ENCODE peak calls at places on chromosomes 7 and 10, in four cellular contexts. T is GM12878, I is HepG2, V is K562. F is an unnamed sample.

GRCh38 chr7:30694218-30694745 is 12.0 kb upstream of the CRHR2 start:
- DNase-seq in T (no peak), I (peak), V (no peak), F (no peak)

GRCh38 chr10:102408728-102409603 is 9.6 kb downstream of the PSD start:
- DNase-seq in T (no peak), I (no peak), V (peak), F (peak)

GRCh38 chr7:36159618-36160017 is 6.6 kb downstream of the EEPD1 start:
- DNase-seq in T (no peak), I (no peak), V (no peak), F (no peak)

GRCh38 chr10:29389493-29389892 is 100.6 kb downstream of the LYZL1 start:
- DNase-seq in T (no peak), I (no peak), V (no peak), F (no peak)

GRCh38 chr7:45021604-45022296 is 21.7 kb downstream of the CCM2 start:
- DNase-seq in T (peak), I (no peak), V (no peak), F (no peak)

GRCh38 chr10:6843477-6843876 is 263.4 kb upstream of the PRKCQ start:
- DNase-seq in T (peak), I (no peak), V (no peak), F (no peak)

GRCh38 chr10:97771055-97771811 is 566 bp downstream of the SFRP5 start:
- DNase-seq in T (no peak), I (no peak), V (no peak), F (peak)

GRCh38 chr10:26689394-26689793 is 8.1 kb upstream of the PDSS1 start:
- DNase-seq in T (no peak), I (no peak), V (no peak), F (no peak)

GRCh38 chr7:47303014-47303694 is 278.8 kb downstream of the TNS3 start:
- DNase-seq in T (no peak), I (no peak), V (no peak), F (no peak)

GRCh38 chr7:6307762-6308161 is 35.3 kb upstream of the CYTH3 start:
- DNase-seq in T (no peak), I (peak), V (no peak), F (no peak)

GRCh38 chr7:91424372-91424771 is 160.1 kb downstream of the FZD1 start:
- DNase-seq in T (no peak), I (peak), V (no peak), F (peak)

GRCh38 chr7:43244232-43244631 is 131.8 kb downstream of the HECW1 start:
- DNase-seq in T (no peak), I (no peak), V (no peak), F (no peak)

GRCh38 chr7:128121731-128122576 is 90.7 kb upstream of the LRRC4 start:
- DNase-seq in T (no peak), I (no peak), V (no peak), F (no peak)

GRCh38 chr7:154909241-154910105 is 93.5 kb downstream of the PAXIP1 start:
- DNase-seq in T (no peak), I (no peak), V (no peak), F (no peak)

GRCh38 chr7:157009778-157010587 is 480 bp downstream of the MNX1 start:
- DNase-seq in T (no peak), I (no peak), V (peak), F (no peak)

GRCh38 chr10:110534571-110534970 is 32.9 kb upstream of the SMC3 start:
- DNase-seq in T (no peak), I (no peak), V (no peak), F (no peak)

GRCh38 chr10:110535958-110536891 is 31.3 kb upstream of the SMC3 start:
- DNase-seq in T (peak), I (peak), V (no peak), F (peak)

GRCh38 chr10:110530131-110530831 is 32.6 kb downstream of the DUSP5 start:
- DNase-seq in T (no peak), I (peak), V (no peak), F (peak)

GRCh38 chr10:110531687-110532086 is 34.0 kb downstream of the DUSP5 start:
- DNase-seq in T (no peak), I (no peak), V (no peak), F (no peak)

DNA sequence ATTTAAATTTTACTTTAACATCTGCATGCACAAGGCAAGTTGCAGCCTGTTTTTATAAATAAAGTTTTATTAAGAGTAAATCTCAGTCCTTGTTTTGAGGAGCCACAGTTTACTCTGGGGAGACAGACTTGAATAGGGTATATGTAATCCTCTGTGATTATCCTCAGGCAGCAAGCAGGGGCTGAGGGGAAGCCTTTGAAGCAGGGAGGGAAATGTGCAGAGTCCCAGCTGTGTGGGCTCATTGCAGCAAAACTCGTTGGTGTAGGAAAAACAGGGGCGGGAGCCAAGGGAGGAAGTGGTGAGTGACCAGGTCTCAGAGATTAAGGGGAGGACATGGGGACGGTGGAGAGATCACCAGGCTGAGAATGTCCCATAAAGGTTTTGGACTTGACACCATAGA is 34.3 kb upstream of the SMC3 start:
- DNase-seq in T (no peak), I (no peak), V (no peak), F (no peak)
- TF ChIP-seq ETV6 in T (no peak), I (no peak), V (no peak), F (no peak)

GRCh38 chr7:32089256-32089655 is 19.0 kb upstream of the PDE1C start:
- DNase-seq in T (no peak), I (no peak), V (no peak), F (no peak)
- TF ChIP-seq ETV6 in T (no peak), I (no peak), V (no peak), F (no peak)

GRCh38 chr10:75910032-75910431 is 478.6 kb downstream of the LRMDA start:
- DNase-seq in T (no peak), I (peak), V (no peak), F (no peak)
- TF ChIP-seq ETV6 in T (no peak), I (no peak), V (no peak), F (no peak)

GRCh38 chr10:103853428-103854264 is 1.7 kb downstream of the SH3PXD2A start:
- DNase-seq in T (no peak), I (peak), V (no peak), F (no peak)

GRCh38 chr10:103852856-103853255 is 2.5 kb downstream of the SH3PXD2A start:
- DNase-seq in T (no peak), I (no peak), V (no peak), F (no peak)

GRCh38 chr10:103854687-103855423 is 521 bp downstream of the SH3PXD2A start:
- DNase-seq in T (no peak), I (no peak), V (no peak), F (peak)

GRCh38 chr10:103855424-103855823 is at the start of gene SH3PXD2A:
- DNase-seq in T (no peak), I (peak), V (peak), F (peak)

GRCh38 chr10:103854265-103854686 is 1.1 kb downstream of the SH3PXD2A start:
- DNase-seq in T (no peak), I (peak), V (no peak), F (peak)
- TF ChIP-seq ETV6 in T (no peak), I (no peak), V (no peak), F (no peak)

GRCh38 chr7:51315393-51316261 is 982 bp downstream of the COBL start:
- DNase-seq in T (no peak), I (peak), V (no peak), F (peak)
- TF ChIP-seq ETV6 in T (no peak), I (no peak), V (no peak), F (peak)

DNA sequence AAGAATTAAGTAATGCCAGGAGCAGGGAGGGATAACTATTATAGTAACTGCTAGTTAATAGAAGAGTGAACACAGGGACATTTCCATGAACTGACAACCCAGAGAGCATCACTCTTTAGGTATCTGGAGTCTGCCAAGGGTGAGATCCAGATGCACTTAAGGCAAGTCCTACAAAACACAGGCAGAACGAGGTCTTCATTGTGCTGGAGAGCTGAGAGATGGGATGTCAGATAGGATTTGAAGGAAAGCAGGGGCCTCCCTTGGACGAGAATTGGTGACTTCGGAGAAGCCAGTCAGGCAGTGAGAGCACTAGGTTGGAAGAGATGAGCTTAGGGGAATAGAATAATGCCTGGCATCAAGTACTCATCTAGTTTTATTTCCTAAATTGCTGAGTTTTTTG is 684.5 kb downstream of the GATA3 start:
- DNase-seq in T (no peak), I (no peak), V (no peak), F (no peak)
- TF ChIP-seq ETV6 in T (no peak), I (no peak), V (no peak), F (no peak)

DNA sequence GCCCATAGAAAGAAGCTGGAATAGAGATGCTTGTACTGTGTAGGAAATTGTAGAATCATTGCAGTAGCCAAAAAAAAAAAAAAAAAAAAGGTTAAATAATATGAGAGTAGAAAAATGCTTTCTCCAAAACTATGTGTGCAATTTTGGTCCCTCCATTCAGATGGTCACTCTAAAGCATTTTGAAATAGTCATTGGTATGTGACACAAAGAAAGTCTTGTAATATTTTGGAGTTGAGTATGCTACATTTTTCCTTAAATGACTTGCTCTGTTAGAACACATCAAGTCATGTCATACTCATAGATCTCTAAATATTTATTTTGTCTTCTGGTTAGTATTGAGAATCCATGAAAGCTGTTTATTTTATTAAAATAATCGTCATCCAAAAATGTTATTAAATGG is 424.4 kb downstream of the PLXDC2 start:
- DNase-seq in T (no peak), I (no peak), V (no peak), F (no peak)
- TF ChIP-seq ETV6 in T (no peak), I (no peak), V (no peak), F (no peak)

GRCh38 chr7:38070718-38071117 is 107.3 kb upstream of the STARD3NL start:
- DNase-seq in T (no peak), I (no peak), V (peak), F (peak)
- TF ChIP-seq ETV6 in T (no peak), I (no peak), V (no peak), F (no peak)

F was measured in WTC11.